ENCODE peak calls at places on chromosomes 2 and 18, in seven cellular contexts. D, U, Q, G, Y, I and R are unnamed samples.

GRCh38 chr18:22176622-22177495 is 7.5 kb downstream of the GATA6 start:
- DNase-seq in D (no peak), U (no peak), Q (no peak), G (peak; percentile 73), Y (no peak), I (no peak), R (peak; percentile 69)

GRCh38 chr2:71926860-71927756 is 220.6 kb downstream of the CYP26B1 start:
- DNase-seq in D (no peak), U (no peak), Q (no peak), G (no peak), Y (no peak), I (peak; percentile 64), R (no peak)

GRCh38 chr2:234394450-234394849 is 102.4 kb downstream of the ARL4C start:
- DNase-seq in D (no peak), U (no peak), Q (no peak), G (no peak), Y (no peak), I (no peak), R (no peak)

GRCh38 chr2:48600204-48600813 is 17.3 kb upstream of the GTF2A1L start:
- DNase-seq in D (peak; percentile 21), U (peak; percentile 40), Q (peak; percentile 17), G (peak; percentile 64), Y (no peak), I (no peak), R (peak; percentile 70)

GRCh38 chr2:32732912-32733472 is 105.1 kb downstream of the TTC27 start:
- DNase-seq in D (no peak), U (no peak), Q (no peak), G (no peak), Y (no peak), I (no peak), R (no peak)

GRCh38 chr2:113272463-113272862 is 6.3 kb downstream of the PAX8 start:
- DNase-seq in D (no peak), U (no peak), Q (no peak), G (no peak), Y (no peak), I (no peak), R (no peak)

GRCh38 chr2:183209395-183210028 is 85.3 kb downstream of the NUP35 start:
- DNase-seq in D (no peak), U (no peak), Q (no peak), G (no peak), Y (no peak), I (no peak), R (no peak)

GRCh38 chr2:74511104-74511989 is 2.9 kb upstream of the TLX2 start:
- DNase-seq in D (no peak), U (no peak), Q (peak; percentile 34), G (no peak), Y (no peak), I (no peak), R (no peak)

GRCh38 chr2:165725421-165725820 is 68.6 kb downstream of the GALNT3 start:
- DNase-seq in D (no peak), U (peak; percentile 50), Q (peak; percentile 33), G (peak; percentile 30), Y (no peak), I (no peak), R (peak; percentile 60)

GRCh38 chr2:223005496-223005895 is 46.5 kb upstream of the KCNE4 start:
- DNase-seq in D (no peak), U (no peak), Q (peak; percentile 15), G (no peak), Y (no peak), I (no peak), R (no peak)

GRCh38 chr2:135820003-135820618 is 16.9 kb downstream of the LCT start:
- DNase-seq in D (peak; percentile 67), U (no peak), Q (peak; percentile 25), G (peak; percentile 51), Y (no peak), I (no peak), R (no peak)

GRCh38 chr2:217396165-217396564 is 536.3 kb upstream of the TNP1 start:
- DNase-seq in D (no peak), U (no peak), Q (no peak), G (no peak), Y (no peak), I (no peak), R (no peak)

GRCh38 chr2:145874466-145874865 is 1354.5 kb upstream of the ZEB2 start:
- DNase-seq in D (no peak), U (no peak), Q (peak; percentile 20), G (peak; percentile 92), Y (no peak), I (no peak), R (peak; percentile 62)

GRCh38 chr2:17781482-17781881 is 27.5 kb downstream of the GEN1 start:
- DNase-seq in D (no peak), U (no peak), Q (no peak), G (no peak), Y (no peak), I (no peak), R (no peak)

GRCh38 chr2:191724015-191724414 is 46.1 kb downstream of the NABP1 start:
- DNase-seq in D (no peak), U (no peak), Q (no peak), G (no peak), Y (peak; percentile 3), I (no peak), R (no peak)